ENCODE peak calls at places on chromosomes 1 and 21, in six cellular contexts. C is CD4-positive, alpha-beta memory T cell; W is NCI-H1930; Y is iPS-NIHi11; D is OCI-LY7; A is GM13976. F is an unnamed sample.

GRCh38 chr1:63984891-63985290 is 211.1 kb downstream of the ROR1 start:
- DNase-seq in A (no peak), D (no peak), Y (no peak), C (no peak), W (no peak), F (no peak)

GRCh38 chr1:55869050-55869449 is 653.9 kb upstream of the USP24 start:
- DNase-seq in W (no peak), Y (no peak), C (no peak), A (no peak), D (no peak), F (no peak)

GRCh38 chr21:42071146-42071737 is at the start of gene UMODL1:
- DNase-seq in W (no peak), D (no peak), Y (no peak), C (no peak), A (no peak), F (no peak)

GRCh38 chr1:226736908-226737818 is 1.9 kb downstream of the ITPKB start:
- DNase-seq in W (peak), C (peak), A (peak), D (peak), Y (peak), F (no peak)

GRCh38 chr1:8419861-8420260 is 101.9 kb downstream of the SLC45A1 start:
- DNase-seq in Y (no peak), D (no peak), C (no peak), A (no peak), W (no peak), F (no peak)

GRCh38 chr1:29682918-29683314 is 446.6 kb downstream of the PTPRU start:
- DNase-seq in W (no peak), A (no peak), Y (no peak), D (no peak), C (no peak), F (no peak)

GRCh38 chr1:215473943-215474342 is 93.2 kb upstream of the KCTD3 start:
- DNase-seq in Y (no peak), C (no peak), D (no peak), A (no peak), W (no peak), F (no peak)

GRCh38 chr1:31216016-31216415 is 23.7 kb downstream of the NKAIN1 start:
- DNase-seq in A (no peak), C (no peak), Y (peak), D (no peak), W (no peak), F (no peak)

GRCh38 chr21:30083120-30083945 is 83.3 kb downstream of the CLDN17 start:
- DNase-seq in A (no peak), W (no peak), D (no peak), Y (peak), C (no peak), F (no peak)

GRCh38 chr1:165449121-165449520 is 4.2 kb upstream of the RXRG start:
- DNase-seq in D (no peak), A (no peak), W (no peak), C (no peak), Y (no peak), F (no peak)

GRCh38 chr1:192979542-192979941 is 79.6 kb downstream of the UCHL5 start:
- DNase-seq in Y (no peak), C (no peak), A (no peak), W (no peak), D (no peak), F (no peak)

GRCh38 chr1:93722081-93723031 is 40.7 kb upstream of the BCAR3 start:
- DNase-seq in W (no peak), Y (peak), D (no peak), C (no peak), A (no peak), F (no peak)

GRCh38 chr1:231903586-231904081 is 277.0 kb downstream of the DISC1 start:
- DNase-seq in C (no peak), W (no peak), D (no peak), A (no peak), Y (no peak), F (no peak)

GRCh38 chr1:1764876-1765478 is 13.3 kb downstream of the NADK start:
- DNase-seq in Y (no peak), A (no peak), C (no peak), W (no peak), D (no peak), F (no peak)

GRCh38 chr1:98556521-98557158 is 104.9 kb upstream of the SNX7 start:
- DNase-seq in A (no peak), Y (peak), W (peak), D (peak), C (no peak), F (no peak)

GRCh38 chr1:3306583-3307285 is 147.7 kb upstream of the ARHGEF16 start:
- DNase-seq in C (no peak), W (no peak), A (no peak), Y (no peak), D (no peak), F (no peak)

GRCh38 chr1:223393275-223394214 is at the start of gene CCDC185:
- DNase-seq in Y (peak), C (no peak), W (no peak), D (no peak), A (no peak), F (no peak)

GRCh38 chr1:232878141-232878540 is 72.3 kb upstream of the NTPCR start:
- DNase-seq in Y (no peak), D (no peak), C (no peak), W (no peak), A (no peak), F (no peak)

GRCh38 chr1:116306837-116307442 is 66.1 kb upstream of the ATP1A1 start:
- DNase-seq in W (no peak), D (no peak), C (no peak), Y (no peak), A (no peak), F (no peak)

GRCh38 chr21:45076245-45076661 is 1.9 kb downstream of the ADARB1 start:
- DNase-seq in D (no peak), Y (no peak), W (no peak), C (peak), A (no peak), F (no peak)

GRCh38 chr21:38505654-38506523 is 7.6 kb upstream of the ERG start:
- DNase-seq in C (no peak), A (peak), D (peak), W (peak), Y (peak), F (peak)

GRCh38 chr1:160646711-160647328 is at the start of gene SLAMF1:
- DNase-seq in Y (no peak), D (peak), A (no peak), W (no peak), C (peak), F (no peak)

GRCh38 chr1:201264554-201264953 is 18.8 kb upstream of the PKP1 start:
- DNase-seq in A (no peak), C (no peak), W (no peak), Y (no peak), D (no peak), F (no peak)

GRCh38 chr1:31348449-31348848 is 24.4 kb downstream of the FABP3 start:
- DNase-seq in C (no peak), W (no peak), Y (no peak), D (peak), A (no peak), F (no peak)

GRCh38 chr1:228283043-228283371 is 75.2 kb downstream of the OBSCN start:
- DNase-seq in A (no peak), D (no peak), C (no peak), W (no peak), Y (peak), F (no peak)

GRCh38 chr1:217273866-217274265 is 357.0 kb downstream of the GPATCH2 start:
- DNase-seq in D (no peak), W (no peak), Y (no peak), A (no peak), C (no peak), F (no peak)

GRCh38 chr21:17387030-17387617 is 125.7 kb upstream of the CXADR start:
- DNase-seq in C (no peak), A (peak), W (peak), Y (peak), D (peak), F (peak)

GRCh38 chr1:11151134-11151533 is 38.0 kb upstream of the ANGPTL7 start:
- DNase-seq in A (no peak), D (no peak), W (no peak), Y (no peak), C (no peak), F (no peak)

GRCh38 chr1:202957733-202958543 is at the start of gene ADIPOR1:
- DNase-seq in C (peak), W (peak), D (peak), Y (peak), A (peak), F (peak)